ENCODE peak calls at places on chromosomes 6 and 20, in six cellular contexts. X is choroid plexus epithelial cell, N is left ventricle myocardium inferior, G is IMR-90, Q is astrocyte of the spinal cord, C is HepG2. P is an unnamed sample.

GRCh38 chr6:447381-448165 is 56.0 kb downstream of the IRF4 start:
- DNase-seq in X (no peak), N (no peak), G (no peak), Q (no peak), C (no peak), P (no peak)

GRCh38 chr6:43242908-43243648 is at the start of gene TTBK1:
- DNase-seq in X (no peak), N (no peak), G (no peak), Q (no peak), C (no peak), P (no peak)

GRCh38 chr20:51221791-51222408 is 199.0 kb upstream of the KCNG1 start:
- DNase-seq in X (peak), N (no peak), G (peak), Q (peak), C (no peak), P (peak)

GRCh38 chr6:115091461-115091860 is 748.6 kb upstream of the HS3ST5 start:
- DNase-seq in X (peak), N (no peak), G (no peak), Q (peak), C (no peak), P (no peak)

GRCh38 chr6:43347021-43347420 is 22.4 kb downstream of the ZNF318 start:
- DNase-seq in X (no peak), N (no peak), G (no peak), Q (no peak), C (no peak), P (no peak)

GRCh38 chr6:2102316-2102883 is 143.0 kb downstream of the GMDS start:
- DNase-seq in X (peak), N (no peak), G (peak), Q (peak), C (no peak), P (peak)

GRCh38 chr6:57033228-57033627 is 13.3 kb upstream of the KIAA1586 start:
- DNase-seq in X (no peak), N (no peak), G (no peak), Q (no peak), C (no peak), P (no peak)

GRCh38 chr6:87899499-87900147 is 148.0 kb upstream of the SPACA1 start:
- DNase-seq in X (no peak), N (no peak), G (no peak), Q (no peak), C (peak), P (no peak)

GRCh38 chr6:163782436-163783003 is 368.0 kb downstream of the QKI start:
- DNase-seq in X (no peak), N (no peak), G (no peak), Q (no peak), C (no peak), P (no peak)

GRCh38 chr6:148144917-148145521 is 197.6 kb upstream of the SASH1 start:
- DNase-seq in X (peak), N (peak), G (peak), Q (peak), C (peak), P (peak)

GRCh38 chr6:35354361-35355135 is 12.2 kb downstream of the PPARD start:
- DNase-seq in X (peak), N (no peak), G (peak), Q (peak), C (no peak), P (peak)

GRCh38 chr20:35497320-35497719 is 32.1 kb downstream of the C20orf173 start:
- DNase-seq in X (no peak), N (peak), G (no peak), Q (no peak), C (no peak), P (no peak)

GRCh38 chr6:110523461-110524021 is 47.1 kb upstream of the SLC22A16 start:
- DNase-seq in X (no peak), N (no peak), G (no peak), Q (no peak), C (no peak), P (no peak)

GRCh38 chr6:63764318-63764916 is 128.8 kb downstream of the PHF3 start:
- DNase-seq in X (peak), N (no peak), G (peak), Q (peak), C (peak), P (peak)

GRCh38 chr20:22821081-22821480 is 214.0 kb upstream of the SSTR4 start:
- DNase-seq in X (no peak), N (no peak), G (no peak), Q (no peak), C (no peak), P (no peak)

GRCh38 chr6:168533428-168533827 is 92.4 kb downstream of the SMOC2 start:
- DNase-seq in X (no peak), N (no peak), G (no peak), Q (no peak), C (no peak), P (peak)

GRCh38 chr6:55758156-55758942 is 117.0 kb downstream of the BMP5 start:
- DNase-seq in X (peak), N (no peak), G (peak), Q (peak), C (peak), P (peak)

GRCh38 chr6:143248359-143248758 is 187.7 kb downstream of the AIG1 start:
- DNase-seq in X (no peak), N (no peak), G (no peak), Q (no peak), C (no peak), P (no peak)

GRCh38 chr6:132025468-132025867 is 74.3 kb upstream of the CCN2 start:
- DNase-seq in X (no peak), N (no peak), G (no peak), Q (no peak), C (no peak), P (no peak)

GRCh38 chr6:20302702-20303251 is 90.5 kb upstream of the MBOAT1 start:
- DNase-seq in X (peak), N (no peak), G (peak), Q (peak), C (no peak), P (no peak)

GRCh38 chr6:149846321-149846720 is 17.8 kb downstream of the LRP11 start:
- DNase-seq in X (peak), N (no peak), G (peak), Q (peak), C (no peak), P (peak)

GRCh38 chr20:52826321-52826720 is 145.8 kb upstream of the TSHZ2 start:
- DNase-seq in X (no peak), N (no peak), G (no peak), Q (no peak), C (no peak), P (no peak)

GRCh38 chr6:28807682-28808280 is 116.0 kb downstream of the TRIM27 start:
- DNase-seq in X (peak), N (no peak), G (peak), Q (peak), C (peak), P (peak)

DNA sequence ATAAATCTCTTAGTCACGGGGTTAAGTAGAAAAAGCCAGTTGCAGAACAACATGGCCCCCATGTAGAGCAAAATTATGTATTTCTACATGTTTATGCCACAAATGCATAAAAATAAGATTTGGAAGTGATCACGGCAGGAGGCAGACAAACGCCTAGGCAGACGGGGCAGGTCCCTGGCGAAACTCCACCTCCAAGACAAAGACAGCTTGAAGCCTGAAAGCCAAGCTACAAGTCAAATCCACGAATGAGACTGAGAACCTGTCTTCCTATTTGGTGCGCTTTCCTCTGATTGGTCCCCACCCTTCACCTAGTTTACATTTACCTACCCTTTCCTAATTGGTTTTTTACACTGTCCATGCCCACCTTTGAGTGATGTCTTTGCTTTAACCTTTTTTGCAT is 28.7 kb upstream of the AHCY start:
- DNase-seq in X (no peak), N (no peak), G (no peak), Q (no peak), C (no peak), P (no peak)
- H3K4me3 ChIP-seq in X (no peak), N (no peak), G (no peak), Q (no peak), C (no peak), P (no peak)

DNA sequence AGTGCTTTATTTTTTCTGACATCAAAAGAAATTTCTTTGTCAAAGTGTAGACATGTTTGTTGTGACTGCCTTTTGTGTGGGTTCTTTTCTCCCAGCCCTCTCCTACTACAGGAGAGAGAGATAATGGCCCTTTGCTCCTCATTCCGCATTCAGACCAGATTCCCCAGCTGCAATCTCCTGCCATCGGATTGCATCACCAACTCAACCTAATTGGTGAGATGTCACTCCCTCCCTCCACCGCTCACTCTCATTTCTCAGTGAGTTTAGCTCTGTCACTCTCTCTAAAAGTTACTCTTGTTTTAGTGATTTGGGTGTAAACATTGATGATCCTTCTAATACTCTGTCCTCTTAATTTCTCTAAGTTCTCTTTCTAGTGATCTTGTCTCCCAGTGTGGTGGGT is 22.7 kb downstream of the UTRN start:
- DNase-seq in X (no peak), N (no peak), G (no peak), Q (no peak), C (no peak), P (no peak)
- TF ChIP-seq CTCF in X (no peak), N (no peak), G (no peak), Q (no peak), C (no peak), P (no peak)

GRCh38 chr6:89409461-89410035 is 2.5 kb downstream of the RRAGD start:
- DNase-seq in X (no peak), N (peak), G (no peak), Q (no peak), C (no peak), P (no peak)
- H3K4me3 ChIP-seq in X (no peak), N (peak), G (no peak), Q (no peak), C (no peak), P (no peak)

GRCh38 chr6:4313044-4313686 is 177.8 kb upstream of the ECI2 start:
- DNase-seq in X (peak), N (peak), G (peak), Q (peak), C (no peak), P (peak)
- TF ChIP-seq CTCF in X (peak), N (peak), G (peak), Q (peak), C (peak), P (peak)

GRCh38 chr6:14118444-14118843 is 872 bp downstream of the CD83 start:
- DNase-seq in X (no peak), N (no peak), G (no peak), Q (no peak), C (no peak), P (no peak)
- H3K4me3 ChIP-seq in X (no peak), N (peak), G (no peak), Q (no peak), C (no peak), P (no peak)

DNA sequence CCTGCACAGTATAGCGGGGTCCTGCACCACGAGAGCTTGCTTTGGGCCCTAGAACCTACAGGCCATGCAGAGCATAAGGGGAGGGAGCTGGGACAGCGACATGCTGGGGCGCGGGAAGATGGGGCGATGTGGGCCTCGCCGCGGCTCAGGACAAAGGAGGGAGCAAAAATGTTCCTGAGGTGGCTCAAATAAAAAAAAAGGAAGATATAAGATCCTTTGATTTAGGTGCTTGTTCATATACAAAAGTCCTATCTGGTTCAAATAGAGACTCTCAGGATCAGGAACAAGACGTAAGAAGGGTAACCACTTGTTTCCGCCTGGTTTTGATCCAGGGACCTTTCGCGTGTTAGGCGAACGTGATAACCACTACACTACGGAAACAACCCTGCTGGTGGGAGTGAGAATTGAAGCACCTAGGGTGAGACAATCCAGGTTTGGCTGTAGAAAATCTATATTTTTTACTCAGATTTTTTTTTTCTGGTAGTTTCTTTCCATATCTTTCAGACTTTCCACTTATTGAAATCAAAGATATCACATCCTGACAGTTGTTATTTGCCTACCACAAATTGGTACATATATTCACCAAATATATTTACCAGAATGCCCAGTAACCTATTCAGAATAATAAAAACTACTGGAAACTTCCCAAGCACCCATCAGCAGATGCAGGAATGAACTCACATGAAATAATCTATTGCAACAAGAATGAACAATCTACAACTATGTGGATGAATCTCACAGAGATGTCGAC is 177.9 kb upstream of the ZNF184 start:
- DNase-seq in X (peak), N (no peak), G (peak), Q (peak), C (peak), P (peak)
- TF ChIP-seq CTCF in X (peak), N (no peak), G (no peak), Q (peak), C (peak), P (peak)

DNA sequence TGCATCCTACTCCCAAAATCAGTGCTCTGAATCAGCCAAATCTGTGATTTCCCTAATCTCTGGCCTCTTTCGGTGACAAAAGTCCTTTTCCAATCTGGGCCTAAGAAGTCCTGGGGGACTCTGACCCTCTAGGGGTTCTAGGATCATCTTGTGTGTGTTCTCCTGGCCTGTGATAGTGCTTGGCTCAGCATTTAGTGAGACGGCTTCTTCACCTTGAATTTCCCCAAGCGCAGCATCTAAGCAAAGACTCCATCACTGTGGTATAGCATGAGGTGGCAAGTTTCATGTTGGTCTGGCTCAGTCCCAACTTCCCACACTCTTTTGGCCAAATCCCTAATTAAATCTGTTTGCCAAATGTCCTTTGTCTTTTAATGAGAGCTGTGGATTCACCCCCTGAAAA is 12.1 kb upstream of the IL17A start:
- DNase-seq in X (no peak), N (no peak), G (no peak), Q (no peak), C (no peak), P (no peak)
- H3K4me3 ChIP-seq in X (no peak), N (no peak), G (no peak), Q (no peak), C (no peak), P (no peak)

P was measured in cardiac fibroblast.